ENCODE peak calls at places on chromosomes 4 and X, in four cellular contexts. D is uterus, B is transverse colon, P is IMR-90. J is an unnamed sample.

GRCh38 chr4:110472583-110473329 is 3.2 kb upstream of the ENPEP start:
- DNase-seq in D (no peak), B (no peak), P (no peak), J (no peak)

GRCh38 chr4:153207561-153207960 is 3.3 kb downstream of the TRIM2 start:
- DNase-seq in D (peak), B (peak), P (peak), J (peak)

GRCh38 chrX:132489256-132490085 is 633 bp upstream of the MBNL3 start:
- DNase-seq in D (peak), B (peak), P (peak), J (peak)

GRCh38 chr4:16995451-16995850 is 97.0 kb upstream of the LDB2 start:
- DNase-seq in D (no peak), B (no peak), P (no peak), J (no peak)

GRCh38 chr4:140092094-140092820 is 61.7 kb downstream of the MAML3 start:
- DNase-seq in D (peak), B (peak), P (no peak), J (no peak)

GRCh38 chrX:136768469-136769084 is 12.2 kb downstream of the ARHGEF6 start:
- DNase-seq in D (peak), B (peak), P (peak), J (peak)

GRCh38 chr4:73600917-73601316 is 19.3 kb downstream of the RASSF6 start:
- DNase-seq in D (no peak), B (no peak), P (peak), J (no peak)

GRCh38 chrX:48910926-48911406 is 480 bp downstream of the SLC35A2 start:
- DNase-seq in D (no peak), B (no peak), P (peak), J (no peak)

GRCh38 chr4:183257808-183258207 is 62.3 kb downstream of the CLDN22 start:
- DNase-seq in D (no peak), B (no peak), P (no peak), J (no peak)

GRCh38 chrX:45145492-45146215 is 55.0 kb downstream of the DIPK2B start:
- DNase-seq in D (no peak), B (no peak), P (no peak), J (no peak)

GRCh38 chr4:110678517-110678916 is 55.6 kb upstream of the PITX2 start:
- DNase-seq in D (no peak), B (no peak), P (no peak), J (no peak)

GRCh38 chr4:56055991-56056390 is 107.2 kb downstream of the CEP135 start:
- DNase-seq in D (no peak), B (no peak), P (no peak), J (no peak)

GRCh38 chr4:53935780-53936179 is 128.6 kb downstream of the CHIC2 start:
- DNase-seq in D (no peak), B (no peak), P (peak), J (peak)

GRCh38 chr4:76611611-76612010 is 176.6 kb downstream of the SHROOM3 start:
- DNase-seq in D (no peak), B (peak), P (peak), J (no peak)

GRCh38 chr4:106340774-106341173 is 24.4 kb downstream of the AIMP1 start:
- DNase-seq in D (no peak), B (no peak), P (no peak), J (no peak)

GRCh38 chrX:118115948-118116307 is 682 bp downstream of the KLHL13 start:
- DNase-seq in D (no peak), B (no peak), P (no peak), J (no peak)

GRCh38 chr4:18075823-18076433 is 54.4 kb upstream of the LCORL start:
- DNase-seq in D (no peak), B (peak), P (peak), J (no peak)

GRCh38 chr4:184621518-184621917 is 27.7 kb downstream of the CASP3 start:
- DNase-seq in D (no peak), B (no peak), P (no peak), J (no peak)

GRCh38 chr4:107265859-107266258 is 229.7 kb upstream of the DKK2 start:
- DNase-seq in D (no peak), B (no peak), P (no peak), J (no peak)

GRCh38 chrX:20418379-20418778 is 151.7 kb upstream of the RPS6KA3 start:
- DNase-seq in D (no peak), B (no peak), P (no peak), J (no peak)
- TF ChIP-seq CTCF in D (no peak), B (no peak), P (no peak), J (no peak)

GRCh38 chrX:37800762-37801161 is 20.9 kb downstream of the CYBB start:
- DNase-seq in D (no peak), B (no peak), P (no peak), J (no peak)
- TF ChIP-seq CTCF in D (no peak), B (no peak), P (no peak), J (no peak)

GRCh38 chrX:145178268-145178667 is 69.0 kb upstream of the SPANXN1 start:
- DNase-seq in D (no peak), B (no peak), P (no peak), J (no peak)
- TF ChIP-seq CTCF in D (no peak), B (no peak), P (no peak), J (peak)

DNA sequence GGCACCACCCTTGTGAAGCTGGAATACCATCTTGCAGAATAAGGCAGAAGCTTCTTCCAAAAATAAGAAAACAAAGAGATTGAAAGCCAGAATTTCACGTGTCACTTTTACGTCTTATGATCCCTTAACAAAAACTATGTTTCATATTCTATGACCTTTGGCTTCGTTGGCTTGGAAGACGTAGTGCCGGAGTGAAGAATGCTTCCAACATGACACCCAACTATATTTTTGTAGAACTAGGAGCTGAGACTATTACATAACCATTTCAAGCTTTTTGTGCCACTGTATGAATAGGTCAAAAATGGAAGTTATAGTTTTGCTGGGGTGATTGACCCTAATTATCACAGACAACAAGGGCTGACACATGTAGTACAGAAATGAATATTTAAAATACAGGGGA is 996.2 kb downstream of the ADGRL3 start:
- DNase-seq in D (no peak), B (no peak), P (no peak), J (no peak)
- TF ChIP-seq CTCF in D (no peak), B (no peak), P (no peak), J (no peak)

J was measured in HFFc6.